ENCODE peak calls at places on chromosomes 6 and 20, in six cellular contexts. U is ecto neural progenitor cell, D is NCI-H1105 treated with DMSO at 0.1 percent for 48 hours, Q is AML-193, C is HFFc6, O is GM04504. V is an unnamed sample.
A peak's percentile ranks its signal among the peaks of the same experiment; 100 is the strongest.

GRCh38 chr6:149080511-149080910 is 237.0 kb upstream of the TAB2 start:
- DNase-seq in Q (no peak), C (peak; percentile 57), D (no peak), O (peak; percentile 32), U (no peak), V (peak; percentile 52)

GRCh38 chr6:117687725-117688124 is 12.5 kb downstream of the NUS1 start:
- DNase-seq in Q (no peak), O (no peak), D (no peak), C (no peak), U (no peak), V (no peak)

GRCh38 chr6:77466055-77467028 is 3.1 kb upstream of the HTR1B start:
- DNase-seq in U (peak; percentile 77), Q (no peak), D (peak; percentile 18), O (no peak), C (peak; percentile 68), V (peak; percentile 54)

GRCh38 chr20:36092424-36093024 is 62.0 kb upstream of the EPB41L1 start:
- DNase-seq in U (peak; percentile 78), D (peak; percentile 9), Q (no peak), C (no peak), O (no peak), V (no peak)

GRCh38 chr6:165663283-165663735 is 268 bp upstream of the PDE10A start:
- DNase-seq in D (peak; percentile 50), U (peak; percentile 76), O (no peak), C (no peak), Q (no peak), V (peak; percentile 42)

GRCh38 chr6:47663462-47664216 is 34.7 kb upstream of the ADGRF4 start:
- DNase-seq in C (no peak), U (no peak), Q (no peak), D (no peak), O (no peak), V (no peak)

GRCh38 chr20:37902504-37903313 is at the start of gene VSTM2L:
- DNase-seq in C (peak; percentile 18), D (peak; percentile 8), U (peak; percentile 75), O (no peak), Q (no peak), V (no peak)

GRCh38 chr6:122612838-122613237 is 2.6 kb downstream of the PKIB start:
- DNase-seq in D (no peak), U (no peak), C (no peak), Q (no peak), O (no peak), V (no peak)

GRCh38 chr6:132401120-132401940 is at the start of gene MOXD1:
- DNase-seq in U (peak; percentile 78), D (peak; percentile 43), C (peak; percentile 46), O (peak; percentile 51), Q (no peak), V (peak; percentile 53)

GRCh38 chr6:45728674-45729073 is 287.0 kb downstream of the CLIC5 start:
- DNase-seq in D (peak; percentile 12), U (no peak), O (peak; percentile 32), Q (peak; percentile 65), C (peak; percentile 8), V (peak; percentile 37)

GRCh38 chr6:35801148-35801547 is 4.0 kb upstream of the LHFPL5 start:
- DNase-seq in U (no peak), C (no peak), Q (no peak), O (no peak), D (no peak), V (no peak)

GRCh38 chr6:160102956-160103824 is 18.4 kb upstream of the SLC22A1 start:
- DNase-seq in O (peak; percentile 12), D (peak; percentile 26), Q (peak; percentile 63), U (peak; percentile 50), C (peak; percentile 36), V (peak; percentile 36)

GRCh38 chr6:14665827-14666724 is 548.5 kb downstream of the CD83 start:
- DNase-seq in U (no peak), D (no peak), C (peak; percentile 92), Q (peak; percentile 46), O (peak; percentile 75), V (peak; percentile 99)

GRCh38 chr6:26232306-26232949 is 132.6 kb upstream of the BTN3A2 start:
- DNase-seq in C (no peak), Q (no peak), U (no peak), D (no peak), O (no peak), V (no peak)

GRCh38 chr6:48610846-48611245 is 499.8 kb upstream of the PTCHD4 start:
- DNase-seq in O (no peak), C (no peak), D (no peak), U (no peak), Q (no peak), V (peak; percentile 34)

GRCh38 chr20:32462900-32463641 is 104.9 kb downstream of the ASXL1 start:
- DNase-seq in D (no peak), C (no peak), U (no peak), Q (no peak), O (no peak), V (no peak)

GRCh38 chr6:75424610-75425548 is 68.7 kb downstream of the FILIP1 start:
- DNase-seq in O (no peak), C (no peak), D (no peak), Q (no peak), U (no peak), V (peak; percentile 49)